ENCODE peak calls at places on chromosomes 13 and 19, in five cellular contexts. H is AG10803, L is astrocyte of the spinal cord, Z is HFF-Myc, V is fibroblast of lung. Q is an unnamed sample.

GRCh38 chr13:20197361-20197834 is 4.7 kb upstream of the GJB2 start:
- DNase-seq in H (peak), L (peak), Z (peak), V (peak), Q (peak)

GRCh38 chr19:4112367-4112766 is 11.6 kb downstream of the MAP2K2 start:
- DNase-seq in H (no peak), L (no peak), Z (no peak), V (no peak), Q (no peak)

GRCh38 chr13:36778083-36778671 is 40.8 kb upstream of the RFXAP start:
- DNase-seq in H (peak), L (peak), Z (no peak), V (peak), Q (peak)

GRCh38 chr19:40592170-40592569 is 9.0 kb upstream of the LTBP4 start:
- DNase-seq in H (peak), L (peak), Z (no peak), V (peak), Q (peak)

GRCh38 chr19:38062959-38063786 is 156.2 kb downstream of the SIPA1L3 start:
- DNase-seq in H (no peak), L (no peak), Z (peak), V (peak), Q (no peak)

GRCh38 chr13:60448907-60449510 is 52.0 kb downstream of the TDRD3 start:
- DNase-seq in H (peak), L (peak), Z (peak), V (peak), Q (peak)

GRCh38 chr19:43675269-43675879 is 5.4 kb upstream of the PLAUR start:
- DNase-seq in H (peak), L (peak), Z (no peak), V (peak), Q (peak)

GRCh38 chr19:55492362-55492944 is 4.2 kb downstream of the SSC5D start:
- DNase-seq in H (no peak), L (no peak), Z (no peak), V (no peak), Q (no peak)

GRCh38 chr13:112804374-112804773 is 114.5 kb downstream of the ATP11A start:
- DNase-seq in H (no peak), L (no peak), Z (no peak), V (no peak), Q (no peak)

GRCh38 chr19:5321851-5322681 is 18.5 kb downstream of the PTPRS start:
- DNase-seq in H (no peak), L (no peak), Z (no peak), V (no peak), Q (no peak)

GRCh38 chr19:3950871-3951861 is 18.3 kb downstream of the NMRK2 start:
- DNase-seq in H (no peak), L (no peak), Z (no peak), V (no peak), Q (no peak)

GRCh38 chr13:99926014-99926731 is 45.4 kb downstream of the ZIC5 start:
- DNase-seq in H (peak), L (peak), Z (no peak), V (peak), Q (peak)

GRCh38 chr19:50668416-50669318 is 19.4 kb downstream of the C19orf81 start:
- DNase-seq in H (no peak), L (no peak), Z (no peak), V (no peak), Q (no peak)

GRCh38 chr13:73244486-73244885 is 185.7 kb downstream of the KLF5 start:
- DNase-seq in H (no peak), L (no peak), Z (no peak), V (no peak), Q (no peak)

GRCh38 chr13:94706854-94707399 is 5.4 kb downstream of the SOX21 start:
- DNase-seq in H (no peak), L (peak), Z (no peak), V (no peak), Q (no peak)

GRCh38 chr13:28659611-28659970 is 661 bp downstream of the POMP start:
- DNase-seq in H (peak), L (peak), Z (no peak), V (peak), Q (peak)

GRCh38 chr13:114015608-114016295 is 41.9 kb upstream of the C13orf46 start:
- DNase-seq in H (no peak), L (no peak), Z (no peak), V (no peak), Q (peak)

GRCh38 chr19:7440188-7440975 is 48.5 kb downstream of the PEX11G start:
- DNase-seq in H (no peak), L (no peak), Z (no peak), V (no peak), Q (no peak)

GRCh38 chr13:26475176-26476110 is 82.0 kb upstream of the WASF3 start:
- DNase-seq in H (no peak), L (no peak), Z (no peak), V (no peak), Q (no peak)

GRCh38 chr19:38443458-38444001 is 10.0 kb downstream of the RYR1 start:
- DNase-seq in H (no peak), L (no peak), Z (no peak), V (no peak), Q (no peak)

GRCh38 chr19:1848399-1849131 is at the start of gene REXO1:
- DNase-seq in H (peak), L (peak), Z (peak), V (peak), Q (peak)
- TF ChIP-seq CTCF in H (peak), L (peak), Z (peak), V (peak), Q (peak)

GRCh38 chr13:68714292-68714691 is 1393.3 kb upstream of the ATXN8OS start:
- DNase-seq in H (no peak), L (no peak), Z (no peak), V (peak), Q (no peak)
- H3K4me3 ChIP-seq in H (no peak), L (no peak), Z (no peak), V (no peak), Q (no peak)

GRCh38 chr19:30696514-30696913 is 324.3 kb downstream of the ZNF536 start:
- DNase-seq in H (no peak), L (no peak), Z (no peak), V (no peak), Q (peak)
- TF ChIP-seq CTCF in H (no peak), L (peak), Z (no peak), V (peak), Q (peak)

GRCh38 chr19:513368-514165 is 6.3 kb downstream of the TPGS1 start:
- DNase-seq in H (no peak), L (no peak), Z (no peak), V (no peak), Q (no peak)

GRCh38 chr19:511101-511841 is 4.0 kb downstream of the TPGS1 start:
- DNase-seq in H (no peak), L (peak), Z (no peak), V (peak), Q (no peak)

GRCh38 chr19:508204-509150 is 1.2 kb downstream of the TPGS1 start:
- DNase-seq in H (no peak), L (no peak), Z (no peak), V (no peak), Q (no peak)

GRCh38 chr19:512548-513365 is 5.5 kb downstream of the TPGS1 start:
- DNase-seq in H (no peak), L (no peak), Z (no peak), V (no peak), Q (no peak)

GRCh38 chr19:510606-511100 is 3.4 kb downstream of the TPGS1 start:
- DNase-seq in H (peak), L (peak), Z (peak), V (peak), Q (peak)
- H3K4me3 ChIP-seq in H (no peak), L (no peak), Z (no peak), V (no peak), Q (no peak)

GRCh38 chr19:58416631-58417030 is 8.2 kb downstream of the ZNF584 start:
- DNase-seq in H (no peak), L (no peak), Z (no peak), V (no peak), Q (no peak)
- TF ChIP-seq CTCF in H (no peak), L (no peak), Z (no peak), V (no peak), Q (no peak)

GRCh38 chr13:49586717-49587116 is 1.4 kb upstream of the RCBTB1 start:
- DNase-seq in H (no peak), L (no peak), Z (no peak), V (no peak), Q (no peak)
- H3K4me3 ChIP-seq in H (no peak), L (no peak), Z (no peak), V (no peak), Q (no peak)

GRCh38 chr19:2138061-2138728 is 13.2 kb downstream of the AP3D1 start:
- DNase-seq in H (no peak), L (no peak), Z (no peak), V (no peak), Q (no peak)
- TF ChIP-seq CTCF in H (no peak), L (no peak), Z (no peak), V (no peak), Q (no peak)

GRCh38 chr13:42275098-42275471 is 3.1 kb downstream of the AKAP11 start:
- DNase-seq in H (no peak), L (no peak), Z (no peak), V (no peak), Q (peak)

GRCh38 chr13:42275506-42275905 is 3.6 kb downstream of the AKAP11 start:
- DNase-seq in H (no peak), L (no peak), Z (no peak), V (no peak), Q (no peak)

GRCh38 chr13:42272776-42273175 is 824 bp downstream of the AKAP11 start:
- DNase-seq in H (no peak), L (peak), Z (no peak), V (no peak), Q (peak)

GRCh38 chr13:42276683-42277082 is 4.7 kb downstream of the AKAP11 start:
- DNase-seq in H (peak), L (no peak), Z (no peak), V (no peak), Q (no peak)

GRCh38 chr13:42274386-42275097 is 2.6 kb downstream of the AKAP11 start:
- DNase-seq in H (no peak), L (no peak), Z (no peak), V (no peak), Q (no peak)
- H3K4me3 ChIP-seq in H (no peak), L (no peak), Z (no peak), V (peak), Q (peak)

GRCh38 chr19:18576383-18576782 is 4.7 kb downstream of the UBA52 start:
- DNase-seq in H (no peak), L (no peak), Z (no peak), V (no peak), Q (no peak)

GRCh38 chr19:18568367-18568766 is 3.3 kb upstream of the UBA52 start:
- DNase-seq in H (no peak), L (no peak), Z (no peak), V (no peak), Q (no peak)

GRCh38 chr19:18574691-18575291 is 3.1 kb downstream of the UBA52 start:
- DNase-seq in H (no peak), L (no peak), Z (no peak), V (no peak), Q (no peak)

GRCh38 chr19:18566953-18567352 is 4.7 kb upstream of the UBA52 start:
- DNase-seq in H (no peak), L (no peak), Z (no peak), V (no peak), Q (no peak)

GRCh38 chr19:18571564-18572344 is at the start of gene UBA52:
- DNase-seq in H (peak), L (peak), Z (peak), V (peak), Q (peak)
- TF ChIP-seq CTCF in H (no peak), L (no peak), Z (no peak), V (no peak), Q (no peak)

GRCh38 chr19:11814707-11815050 is 606 bp downstream of the ZNF440 start:
- DNase-seq in H (peak), L (peak), Z (no peak), V (peak), Q (peak)
- H3K4me3 ChIP-seq in H (peak), L (peak), Z (peak), V (peak), Q (peak)